ENCODE peak calls at places on chromosomes 13 and 19, in seven cellular contexts. One of them, this sample, is unnamed.

GRCh38 chr13:48221301-48222190 is 11.5 kb upstream of the ITM2B start:
- DNase-seq in SK-N-SH: no peak
- DNase-seq in K562: no peak
- DNase-seq in HCT116: no peak
- DNase-seq in HepG2: no peak
- DNase-seq in H1: no peak
- DNase-seq in GM12878: no peak
- DNase-seq in this sample: no peak

GRCh38 chr19:459724-460511 is 915 bp downstream of the SHC2 start:
- DNase-seq in SK-N-SH: peak; percentile 98
- DNase-seq in K562: peak; percentile 93
- DNase-seq in HCT116: no peak
- DNase-seq in HepG2: peak; percentile 59
- DNase-seq in H1: peak; percentile 85
- DNase-seq in GM12878: no peak
- DNase-seq in this sample: peak; percentile 92

GRCh38 chr19:51799311-51799997 is 4.5 kb downstream of the FPR3 start:
- DNase-seq in SK-N-SH: peak; percentile 14
- DNase-seq in K562: peak; percentile 62
- DNase-seq in HCT116: no peak
- DNase-seq in HepG2: peak; percentile 35
- DNase-seq in H1: no peak
- DNase-seq in GM12878: no peak
- DNase-seq in this sample: no peak

GRCh38 chr19:44371815-44372480 is 15.5 kb upstream of the ZNF112 start:
- DNase-seq in SK-N-SH: no peak
- DNase-seq in K562: no peak
- DNase-seq in HCT116: no peak
- DNase-seq in HepG2: no peak
- DNase-seq in H1: no peak
- DNase-seq in GM12878: no peak
- DNase-seq in this sample: no peak

GRCh38 chr19:43798026-43798545 is 4.2 kb downstream of the LYPD5 start:
- DNase-seq in SK-N-SH: no peak
- DNase-seq in K562: no peak
- DNase-seq in HCT116: no peak
- DNase-seq in HepG2: no peak
- DNase-seq in H1: no peak
- DNase-seq in GM12878: no peak
- DNase-seq in this sample: no peak

GRCh38 chr13:45216193-45216592 is 15.3 kb upstream of the KCTD4 start:
- DNase-seq in SK-N-SH: no peak
- DNase-seq in K562: no peak
- DNase-seq in HCT116: no peak
- DNase-seq in HepG2: no peak
- DNase-seq in H1: no peak
- DNase-seq in GM12878: no peak
- DNase-seq in this sample: no peak

GRCh38 chr19:4557186-4557970 is 2.1 kb downstream of the SEMA6B start:
- DNase-seq in SK-N-SH: peak; percentile 69
- DNase-seq in K562: peak; percentile 67
- DNase-seq in HCT116: no peak
- DNase-seq in HepG2: no peak
- DNase-seq in H1: peak; percentile 74
- DNase-seq in GM12878: no peak
- DNase-seq in this sample: no peak

GRCh38 chr19:36423925-36424324 is 5.5 kb upstream of the ZFP82 start:
- DNase-seq in SK-N-SH: no peak
- DNase-seq in K562: no peak
- DNase-seq in HCT116: no peak
- DNase-seq in HepG2: no peak
- DNase-seq in H1: no peak
- DNase-seq in GM12878: no peak
- DNase-seq in this sample: peak; percentile 66

GRCh38 chr19:1520203-1520780 is 3.6 kb upstream of the PLK5 start:
- DNase-seq in SK-N-SH: no peak
- DNase-seq in K562: no peak
- DNase-seq in HCT116: no peak
- DNase-seq in HepG2: no peak
- DNase-seq in H1: no peak
- DNase-seq in GM12878: no peak
- DNase-seq in this sample: no peak

GRCh38 chr19:18969953-18970659 is 29.1 kb upstream of the HOMER3 start:
- DNase-seq in SK-N-SH: no peak
- DNase-seq in K562: no peak
- DNase-seq in HCT116: no peak
- DNase-seq in HepG2: no peak
- DNase-seq in H1: no peak
- DNase-seq in GM12878: no peak
- DNase-seq in this sample: no peak

GRCh38 chr13:50131998-50132936 is 117.0 kb downstream of the KCNRG start:
- DNase-seq in SK-N-SH: no peak
- DNase-seq in K562: no peak
- DNase-seq in HCT116: no peak
- DNase-seq in HepG2: no peak
- DNase-seq in H1: no peak
- DNase-seq in GM12878: no peak
- DNase-seq in this sample: no peak

GRCh38 chr13:100710176-100710575 is 35.6 kb upstream of the TMTC4 start:
- DNase-seq in SK-N-SH: no peak
- DNase-seq in K562: no peak
- DNase-seq in HCT116: no peak
- DNase-seq in HepG2: no peak
- DNase-seq in H1: no peak
- DNase-seq in GM12878: no peak
- DNase-seq in this sample: no peak

GRCh38 chr19:38047048-38047435 is 140.0 kb downstream of the SIPA1L3 start:
- DNase-seq in SK-N-SH: no peak
- DNase-seq in K562: no peak
- DNase-seq in HCT116: no peak
- DNase-seq in HepG2: no peak
- DNase-seq in H1: no peak
- DNase-seq in GM12878: no peak
- DNase-seq in this sample: no peak

GRCh38 chr19:42175952-42176648 is 41.4 kb downstream of the DEDD2 start:
- DNase-seq in SK-N-SH: peak; percentile 59
- DNase-seq in K562: no peak
- DNase-seq in HCT116: no peak
- DNase-seq in HepG2: no peak
- DNase-seq in H1: no peak
- DNase-seq in GM12878: no peak
- DNase-seq in this sample: no peak

GRCh38 chr13:104773775-104774174 is 1707.6 kb upstream of the SLC10A2 start:
- DNase-seq in SK-N-SH: peak; percentile 11
- DNase-seq in K562: no peak
- DNase-seq in HCT116: peak; percentile 39
- DNase-seq in HepG2: peak; percentile 8
- DNase-seq in H1: peak; percentile 51
- DNase-seq in GM12878: peak; percentile 4
- DNase-seq in this sample: peak; percentile 66

GRCh38 chr13:104782741-104783140 is 1716.5 kb upstream of the SLC10A2 start:
- DNase-seq in SK-N-SH: no peak
- DNase-seq in K562: no peak
- DNase-seq in HCT116: no peak
- DNase-seq in HepG2: no peak
- DNase-seq in H1: no peak
- DNase-seq in GM12878: no peak
- DNase-seq in this sample: no peak

GRCh38 chr13:104779311-104779710 is 1713.1 kb upstream of the SLC10A2 start:
- DNase-seq in SK-N-SH: no peak
- DNase-seq in K562: no peak
- DNase-seq in HCT116: no peak
- DNase-seq in HepG2: no peak
- DNase-seq in H1: no peak
- DNase-seq in GM12878: no peak
- DNase-seq in this sample: no peak
- TF ChIP-seq JUND in SK-N-SH: no peak
- TF ChIP-seq JUND in K562: no peak
- TF ChIP-seq JUND in HCT116: no peak
- TF ChIP-seq JUND in HepG2: no peak
- TF ChIP-seq JUND in H1: no peak
- TF ChIP-seq JUND in GM12878: no peak
- TF ChIP-seq JUND in this sample: no peak

GRCh38 chr13:30289533-30289932 is 17.8 kb downstream of the KATNAL1 start:
- DNase-seq in SK-N-SH: no peak
- DNase-seq in K562: no peak
- DNase-seq in HCT116: no peak
- DNase-seq in HepG2: no peak
- DNase-seq in H1: no peak
- DNase-seq in GM12878: no peak
- DNase-seq in this sample: no peak

GRCh38 chr13:30299746-30300145 is 7.6 kb downstream of the KATNAL1 start:
- DNase-seq in SK-N-SH: no peak
- DNase-seq in K562: no peak
- DNase-seq in HCT116: no peak
- DNase-seq in HepG2: no peak
- DNase-seq in H1: no peak
- DNase-seq in GM12878: no peak
- DNase-seq in this sample: no peak

GRCh38 chr13:30290812-30291436 is 16.4 kb downstream of the KATNAL1 start:
- DNase-seq in SK-N-SH: no peak
- DNase-seq in K562: no peak
- DNase-seq in HCT116: no peak
- DNase-seq in HepG2: no peak
- DNase-seq in H1: no peak
- DNase-seq in GM12878: no peak
- DNase-seq in this sample: no peak

GRCh38 chr13:30292325-30292724 is 15.0 kb downstream of the KATNAL1 start:
- DNase-seq in SK-N-SH: no peak
- DNase-seq in K562: no peak
- DNase-seq in HCT116: no peak
- DNase-seq in HepG2: no peak
- DNase-seq in H1: no peak
- DNase-seq in GM12878: no peak
- DNase-seq in this sample: no peak

DNA sequence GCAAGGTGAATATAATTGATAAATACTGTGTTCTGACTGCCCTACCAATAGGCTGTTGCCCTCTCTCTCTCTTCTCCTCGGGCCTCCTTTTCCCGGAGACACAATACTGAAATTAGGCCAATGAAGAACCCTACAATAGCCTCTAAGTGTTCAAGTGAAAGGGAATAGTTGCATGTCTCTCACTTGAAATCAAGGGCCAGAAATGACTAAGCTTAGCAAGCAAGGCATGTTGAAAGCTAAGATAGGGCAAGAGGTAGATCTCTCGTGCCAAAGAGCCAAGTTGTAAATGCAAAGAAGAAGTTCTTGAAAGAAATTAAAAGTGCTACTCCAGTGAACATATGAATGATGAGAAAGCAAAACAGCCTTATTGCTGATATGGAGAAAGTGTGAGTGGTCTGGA is 13.4 kb downstream of the KATNAL1 start:
- DNase-seq in SK-N-SH: no peak
- DNase-seq in K562: no peak
- DNase-seq in HCT116: no peak
- DNase-seq in HepG2: no peak
- DNase-seq in H1: no peak
- DNase-seq in GM12878: no peak
- DNase-seq in this sample: no peak
- TF ChIP-seq JUND in SK-N-SH: no peak
- TF ChIP-seq JUND in K562: no peak
- TF ChIP-seq JUND in HCT116: no peak
- TF ChIP-seq JUND in HepG2: no peak
- TF ChIP-seq JUND in H1: no peak
- TF ChIP-seq JUND in GM12878: no peak
- TF ChIP-seq JUND in this sample: no peak

DNA sequence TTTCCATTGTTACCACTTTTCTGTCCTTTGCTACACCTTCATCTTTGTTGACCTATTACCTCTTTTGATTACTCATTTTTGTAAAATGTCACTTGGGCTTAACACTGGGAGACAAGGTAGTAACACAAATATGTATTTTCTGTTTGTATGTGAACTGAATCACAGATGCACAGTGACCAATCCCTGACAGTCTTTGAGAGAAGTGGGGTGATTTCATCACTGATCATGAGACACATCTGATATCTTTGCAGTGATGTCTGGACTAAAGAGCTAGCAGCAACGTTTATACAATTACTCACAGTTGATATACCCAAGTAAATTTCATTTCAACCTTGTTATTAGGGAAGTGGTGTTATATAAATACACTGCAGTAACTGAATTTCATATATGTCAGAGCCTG is 1397.4 kb upstream of the SPRY2 start:
- DNase-seq in SK-N-SH: no peak
- DNase-seq in K562: no peak
- DNase-seq in HCT116: no peak
- DNase-seq in HepG2: no peak
- DNase-seq in H1: no peak
- DNase-seq in GM12878: no peak
- DNase-seq in this sample: no peak
- TF ChIP-seq JUND in SK-N-SH: no peak
- TF ChIP-seq JUND in K562: no peak
- TF ChIP-seq JUND in HCT116: no peak
- TF ChIP-seq JUND in HepG2: no peak
- TF ChIP-seq JUND in H1: no peak
- TF ChIP-seq JUND in GM12878: no peak
- TF ChIP-seq JUND in this sample: no peak

GRCh38 chr19:16969127-16969526 is 57.5 kb downstream of the CPAMD8 start:
- DNase-seq in SK-N-SH: no peak
- DNase-seq in K562: no peak
- DNase-seq in HCT116: no peak
- DNase-seq in HepG2: peak; percentile 25
- DNase-seq in H1: no peak
- DNase-seq in GM12878: no peak
- DNase-seq in this sample: no peak
- TF ChIP-seq JUND in SK-N-SH: no peak
- TF ChIP-seq JUND in K562: no peak
- TF ChIP-seq JUND in HCT116: no peak
- TF ChIP-seq JUND in HepG2: no peak
- TF ChIP-seq JUND in H1: no peak
- TF ChIP-seq JUND in GM12878: no peak
- TF ChIP-seq JUND in this sample: no peak

GRCh38 chr13:20174656-20175405 is 14.0 kb upstream of the GJA3 start:
- DNase-seq in SK-N-SH: no peak
- DNase-seq in K562: peak; percentile 36
- DNase-seq in HCT116: peak; percentile 90
- DNase-seq in HepG2: peak; percentile 26
- DNase-seq in H1: no peak
- DNase-seq in GM12878: peak; percentile 43
- DNase-seq in this sample: peak; percentile 56
- TF ChIP-seq JUND in SK-N-SH: peak; percentile 53
- TF ChIP-seq JUND in K562: peak; percentile 43
- TF ChIP-seq JUND in HCT116: peak; percentile 91
- TF ChIP-seq JUND in HepG2: no peak
- TF ChIP-seq JUND in H1: no peak
- TF ChIP-seq JUND in GM12878: no peak
- TF ChIP-seq JUND in this sample: no peak

GRCh38 chr19:5953680-5954213 is 24.2 kb downstream of the RANBP3 start:
- DNase-seq in SK-N-SH: no peak
- DNase-seq in K562: peak; percentile 44
- DNase-seq in HCT116: no peak
- DNase-seq in HepG2: no peak
- DNase-seq in H1: no peak
- DNase-seq in GM12878: no peak
- DNase-seq in this sample: no peak
- TF ChIP-seq JUND in SK-N-SH: no peak
- TF ChIP-seq JUND in K562: no peak
- TF ChIP-seq JUND in HCT116: no peak
- TF ChIP-seq JUND in HepG2: no peak
- TF ChIP-seq JUND in H1: no peak
- TF ChIP-seq JUND in GM12878: no peak
- TF ChIP-seq JUND in this sample: no peak

This sample was measured in T47D.